ENCODE peak calls at places on chromosomes 11 and 22, in eight cellular contexts. W, H, Y, O, K, U, F and L are unnamed samples.

GRCh38 chr11:71452354-71453020 is 516 bp upstream of the NADSYN1 start:
- DNase-seq in U (peak; percentile 68), H (no peak), K (no peak), F (peak; percentile 24), O (peak; percentile 74), W (peak; percentile 86), Y (peak; percentile 90), L (peak; percentile 63)

GRCh38 chr11:76588455-76589325 is 81.9 kb downstream of the LRRC32 start:
- DNase-seq in K (peak; percentile 41), W (peak; percentile 98), F (peak; percentile 12), Y (peak; percentile 10), U (no peak), H (no peak), O (peak; percentile 79), L (peak; percentile 99)

GRCh38 chr11:74849525-74850391 is 99.1 kb downstream of the XRRA1 start:
- DNase-seq in W (no peak), F (no peak), U (no peak), O (no peak), H (no peak), Y (no peak), K (no peak), L (no peak)

GRCh38 chr11:61959026-61959608 is 8.3 kb downstream of the FTH1 start:
- DNase-seq in H (no peak), U (no peak), K (no peak), Y (no peak), F (peak; percentile 49), W (no peak), O (peak; percentile 41), L (no peak)

GRCh38 chr11:116364357-116364756 is 408.4 kb downstream of the BUD13 start:
- DNase-seq in Y (no peak), W (no peak), O (no peak), F (no peak), U (no peak), K (no peak), H (no peak), L (no peak)

GRCh38 chr22:19107730-19108074 is 14.5 kb downstream of the DGCR2 start:
- DNase-seq in H (no peak), F (no peak), Y (no peak), W (no peak), U (no peak), K (no peak), O (no peak), L (no peak)

GRCh38 chr11:132205496-132205895 is 835.1 kb downstream of the NTM start:
- DNase-seq in W (no peak), K (no peak), O (no peak), H (no peak), Y (no peak), U (no peak), F (no peak), L (no peak)

GRCh38 chr11:57604289-57605010 is 7.0 kb downstream of the SERPING1 start:
- DNase-seq in O (no peak), H (no peak), K (no peak), F (no peak), U (no peak), W (peak; percentile 8), Y (no peak), L (no peak)

GRCh38 chr11:4211991-4212390 is 117.4 kb downstream of the RRM1 start:
- DNase-seq in K (no peak), F (no peak), H (no peak), W (no peak), U (no peak), Y (no peak), O (no peak), L (no peak)

GRCh38 chr11:18986744-18987143 is 47.5 kb upstream of the MRGPRX1 start:
- DNase-seq in F (peak; percentile 1), H (no peak), Y (no peak), K (no peak), O (no peak), U (no peak), W (no peak), L (no peak)

GRCh38 chr11:14860511-14860910 is 31.5 kb downstream of the CYP2R1 start:
- DNase-seq in W (no peak), U (no peak), O (no peak), K (no peak), F (no peak), H (no peak), Y (no peak), L (no peak)

GRCh38 chr11:96035031-96035743 is 111.3 kb upstream of the MTMR2 start:
- DNase-seq in U (no peak), O (no peak), H (no peak), F (no peak), K (no peak), Y (no peak), W (no peak), L (no peak)
- H3K27ac ChIP-seq in U (no peak overlapping the region), O (no peak overlapping the region), H (no peak overlapping the region), F (peak overlapping the region; percentile 95), K (no peak overlapping the region), Y (no peak overlapping the region), W (no peak overlapping the region), L (no peak overlapping the region)

GRCh38 chr22:46775789-46776485 is 13.5 kb downstream of the TBC1D22A start:
- DNase-seq in F (no peak), Y (no peak), W (no peak), H (no peak), O (no peak), K (no peak), U (no peak), L (no peak)

GRCh38 chr22:46776486-46776826 is 14.0 kb downstream of the TBC1D22A start:
- DNase-seq in Y (no peak), W (no peak), H (no peak), U (no peak), O (no peak), K (no peak), F (no peak), L (no peak)

GRCh38 chr22:46773074-46773473 is 10.6 kb downstream of the TBC1D22A start:
- DNase-seq in U (no peak), F (no peak), K (no peak), Y (no peak), W (no peak), H (no peak), O (no peak), L (no peak)

GRCh38 chr22:46775364-46775758 is 12.9 kb downstream of the TBC1D22A start:
- DNase-seq in W (no peak), H (no peak), U (no peak), K (no peak), Y (no peak), F (no peak), O (no peak), L (no peak)

DNA sequence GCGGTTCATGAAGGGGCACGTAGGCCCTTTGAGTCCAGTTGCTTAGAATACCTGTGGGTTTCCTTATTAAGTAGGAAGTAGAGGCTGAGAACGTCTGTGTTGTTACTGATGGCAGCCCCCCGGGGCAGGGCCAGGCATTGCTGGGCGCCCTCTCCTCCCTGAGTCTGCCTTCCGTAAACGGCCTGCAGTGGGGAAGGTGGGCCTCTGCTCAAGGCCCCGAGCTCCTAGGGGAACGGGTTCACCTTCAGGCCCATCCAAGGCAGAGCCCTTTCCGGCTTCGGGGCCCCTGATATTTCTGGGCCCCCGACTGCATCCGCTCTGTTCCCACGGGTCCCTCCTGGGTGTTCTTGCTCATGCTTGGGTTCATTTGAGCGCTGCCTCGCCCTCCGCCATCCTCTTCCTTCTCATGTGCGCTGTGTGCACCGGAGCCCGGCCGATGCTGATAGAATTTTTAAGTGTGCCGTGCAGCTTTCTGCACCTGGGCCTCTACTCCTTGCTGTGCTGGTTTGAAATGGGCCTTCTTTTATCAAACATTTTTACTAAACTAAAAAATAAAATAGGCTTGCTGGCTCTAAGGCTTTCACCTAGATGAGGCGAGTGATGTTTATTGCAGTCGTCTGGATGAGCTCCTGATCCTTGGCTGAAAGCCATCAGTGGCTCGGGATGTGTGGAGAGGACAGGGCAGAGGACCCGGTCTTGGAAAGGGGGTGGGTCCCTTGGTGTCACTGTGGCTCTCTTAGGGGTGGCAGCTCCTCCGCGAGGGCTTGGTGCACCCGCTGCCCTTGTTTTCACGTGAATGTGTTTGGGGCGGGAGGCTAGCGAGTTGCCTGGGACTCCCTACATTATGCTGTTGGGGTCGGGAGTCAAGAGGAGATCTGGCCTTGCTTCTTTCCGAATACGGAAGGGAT is 12.3 kb downstream of the TBC1D22A start:
- DNase-seq in W (peak; percentile 57), U (no peak), O (no peak), K (no peak), Y (no peak), F (no peak), H (no peak), L (no peak)
- H3K27ac ChIP-seq in W (peak overlapping the region; percentile 80), U (peak overlapping the region; percentile 70), O (peak overlapping the region; percentile 53), K (peak overlapping the region; percentile 36), Y (peak overlapping the region; percentile 56), F (peak overlapping the region; percentile 67), H (peak overlapping the region; percentile 96), L (no peak overlapping the region)

GRCh38 chr11:46916669-46917108 is 1.7 kb downstream of the LRP4 start:
- DNase-seq in W (no peak), U (peak; percentile 26), K (peak; percentile 79), Y (no peak), O (peak; percentile 81), H (peak; percentile 66), F (peak; percentile 48), L (peak; percentile 57)
- H3K27ac ChIP-seq in W (no peak overlapping the region), U (no peak overlapping the region), K (peak overlapping the region; percentile 16), Y (no peak overlapping the region), O (peak overlapping the region; percentile 58), H (peak overlapping the region; percentile 85), F (no peak overlapping the region), L (no peak overlapping the region)

GRCh38 chr11:13644997-13645667 is 23.3 kb upstream of the FAR1 start:
- DNase-seq in O (no peak), U (no peak), Y (no peak), H (no peak), W (no peak), K (no peak), F (no peak), L (peak; percentile 29)
- H3K27ac ChIP-seq in O (no peak overlapping the region), U (no peak overlapping the region), Y (no peak overlapping the region), H (no peak overlapping the region), W (no peak overlapping the region), K (peak overlapping the region; percentile 72), F (peak overlapping the region; percentile 49), L (peak overlapping the region; percentile 28)

DNA sequence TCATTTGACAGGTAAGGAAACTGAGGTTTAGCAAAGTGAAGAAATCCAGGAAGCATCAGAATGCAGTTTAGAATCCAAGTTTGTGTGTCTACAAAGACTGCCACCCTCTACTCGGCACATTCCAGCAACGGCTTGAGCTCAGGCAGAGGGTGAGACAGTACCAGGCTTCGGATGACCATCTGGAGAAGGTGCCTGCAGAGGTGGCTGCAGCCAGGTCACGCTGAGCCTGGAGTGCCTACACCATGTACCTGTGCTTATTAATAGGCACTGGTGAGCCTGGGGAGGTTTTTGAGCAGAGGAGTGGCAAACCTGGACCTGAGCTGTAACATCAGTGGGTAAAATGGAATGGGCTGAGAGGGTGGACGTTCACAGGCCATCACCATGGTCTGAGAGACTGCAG is 4.7 kb downstream of the FXYD6 start:
- DNase-seq in H (no peak), Y (no peak), F (no peak), O (no peak), W (no peak), K (no peak), U (no peak), L (no peak)
- H3K27ac ChIP-seq in H (no peak overlapping the region), Y (no peak overlapping the region), F (no peak overlapping the region), O (no peak overlapping the region), W (no peak overlapping the region), K (no peak overlapping the region), U (no peak overlapping the region), L (no peak overlapping the region)

GRCh38 chr22:43110444-43110926 is at the start of gene BIK:
- DNase-seq in F (peak; percentile 28), H (peak; percentile 41), Y (peak; percentile 61), U (peak; percentile 29), W (peak; percentile 44), K (peak; percentile 78), O (peak; percentile 72), L (peak; percentile 47)
- H3K27ac ChIP-seq in F (no peak within 1 kb of the TSS), H (peak within 1 kb of the TSS; percentile 82), Y (peak within 1 kb of the TSS; percentile 21), U (peak within 1 kb of the TSS; percentile 53), W (no peak within 1 kb of the TSS), K (no peak within 1 kb of the TSS), O (no peak within 1 kb of the TSS), L (no peak within 1 kb of the TSS)

GRCh38 chr11:122804161-122804560 is 34.1 kb upstream of the CRTAM start:
- DNase-seq in F (peak; percentile 52), O (no peak), K (no peak), H (no peak), U (no peak), Y (no peak), W (no peak), L (no peak)
- H3K27ac ChIP-seq in F (peak overlapping the region; percentile 96), O (no peak overlapping the region), K (no peak overlapping the region), H (no peak overlapping the region), U (no peak overlapping the region), Y (no peak overlapping the region), W (no peak overlapping the region), L (no peak overlapping the region)